ENCODE peak calls at places on chromosome 14, in five cellular contexts. One of them, this sample, is unnamed.

GRCh38 chr14:25406818-25407217 is 356.9 kb upstream of the STXBP6 start:
- DNase-seq in HepG2: peak; percentile 68
- DNase-seq in GM12878: no peak
- DNase-seq in Panc1: no peak
- DNase-seq in GM23338: peak; percentile 90
- DNase-seq in this sample: peak; percentile 8

GRCh38 chr14:32413967-32414640 is 85.0 kb downstream of the AKAP6 start:
- DNase-seq in GM23338: no peak
- DNase-seq in GM12878: no peak
- DNase-seq in HepG2: no peak
- DNase-seq in Panc1: no peak
- DNase-seq in this sample: no peak

GRCh38 chr14:55832974-55833373 is 253.0 kb downstream of the KTN1 start:
- DNase-seq in Panc1: no peak
- DNase-seq in HepG2: no peak
- DNase-seq in GM23338: no peak
- DNase-seq in GM12878: no peak
- DNase-seq in this sample: no peak

GRCh38 chr14:64708148-64709004 is 4.2 kb downstream of the PLEKHG3 start:
- DNase-seq in GM12878: no peak
- DNase-seq in Panc1: no peak
- DNase-seq in GM23338: peak; percentile 96
- DNase-seq in HepG2: no peak
- DNase-seq in this sample: peak; percentile 66

GRCh38 chr14:105885561-105886320 is 359.4 kb downstream of the TMEM121 start:
- DNase-seq in Panc1: no peak
- DNase-seq in GM12878: no peak
- DNase-seq in HepG2: no peak
- DNase-seq in GM23338: no peak
- DNase-seq in this sample: no peak

GRCh38 chr14:39376671-39377403 is 55.4 kb downstream of the FBXO33 start:
- DNase-seq in GM12878: no peak
- DNase-seq in GM23338: peak; percentile 9
- DNase-seq in Panc1: no peak
- DNase-seq in HepG2: peak; percentile 48
- DNase-seq in this sample: no peak

GRCh38 chr14:103230021-103230420 is 104.0 kb upstream of the EIF5 start:
- DNase-seq in Panc1: no peak
- DNase-seq in HepG2: no peak
- DNase-seq in GM12878: no peak
- DNase-seq in GM23338: no peak
- DNase-seq in this sample: no peak

GRCh38 chr14:51004801-51005526 is 60.7 kb upstream of the PYGL start:
- DNase-seq in GM12878: no peak
- DNase-seq in Panc1: no peak
- DNase-seq in GM23338: no peak
- DNase-seq in HepG2: peak; percentile 66
- DNase-seq in this sample: no peak

GRCh38 chr14:92552066-92552465 is 38.5 kb downstream of the RIN3 start:
- DNase-seq in HepG2: no peak
- DNase-seq in Panc1: no peak
- DNase-seq in GM23338: no peak
- DNase-seq in GM12878: no peak
- DNase-seq in this sample: no peak

GRCh38 chr14:77869350-77869749 is 69.4 kb downstream of the ADCK1 start:
- DNase-seq in HepG2: no peak
- DNase-seq in GM23338: no peak
- DNase-seq in Panc1: no peak
- DNase-seq in GM12878: no peak
- DNase-seq in this sample: no peak

GRCh38 chr14:20501346-20501745 is 4.0 kb upstream of the RNASE10 start:
- DNase-seq in Panc1: no peak
- DNase-seq in GM23338: no peak
- DNase-seq in GM12878: no peak
- DNase-seq in HepG2: no peak
- DNase-seq in this sample: no peak

GRCh38 chr14:39229222-39229543 is 4.5 kb upstream of the MIA2 start:
- DNase-seq in GM23338: no peak
- DNase-seq in Panc1: no peak
- DNase-seq in GM12878: no peak
- DNase-seq in HepG2: no peak
- DNase-seq in this sample: no peak

GRCh38 chr14:24132061-24132685 is 1.7 kb downstream of the FITM1 start:
- DNase-seq in GM12878: no peak
- DNase-seq in HepG2: no peak
- DNase-seq in GM23338: no peak
- DNase-seq in Panc1: no peak
- DNase-seq in this sample: no peak

GRCh38 chr14:65745396-65746190 is 333.1 kb downstream of the FUT8 start:
- DNase-seq in GM23338: peak; percentile 2
- DNase-seq in GM12878: no peak
- DNase-seq in HepG2: peak; percentile 5
- DNase-seq in Panc1: no peak
- DNase-seq in this sample: peak; percentile 27

GRCh38 chr14:83816755-83817154 is 1713.2 kb upstream of the FLRT2 start:
- DNase-seq in GM12878: no peak
- DNase-seq in Panc1: no peak
- DNase-seq in HepG2: no peak
- DNase-seq in GM23338: no peak
- DNase-seq in this sample: no peak

GRCh38 chr14:21039059-21039422 is 3.1 kb upstream of the RNASE7 start:
- DNase-seq in GM12878: no peak
- DNase-seq in Panc1: no peak
- DNase-seq in HepG2: peak; percentile 73
- DNase-seq in GM23338: peak; percentile 80
- DNase-seq in this sample: no peak

GRCh38 chr14:32307881-32308582 is 21.1 kb upstream of the AKAP6 start:
- DNase-seq in Panc1: no peak
- DNase-seq in GM12878: no peak
- DNase-seq in GM23338: no peak
- DNase-seq in HepG2: peak; percentile 77
- DNase-seq in this sample: no peak

GRCh38 chr14:91320266-91320665 is 75.8 kb upstream of the GPR68 start:
- DNase-seq in GM12878: no peak
- DNase-seq in HepG2: no peak
- DNase-seq in GM23338: no peak
- DNase-seq in Panc1: no peak
- DNase-seq in this sample: no peak

GRCh38 chr14:80867091-80867490 is 74.4 kb downstream of the CEP128 start:
- DNase-seq in Panc1: no peak
- DNase-seq in HepG2: no peak
- DNase-seq in GM23338: no peak
- DNase-seq in GM12878: no peak
- DNase-seq in this sample: no peak

GRCh38 chr14:21894003-21894897 is 220.6 kb upstream of the OR4E1 start:
- DNase-seq in Panc1: no peak
- DNase-seq in GM12878: no peak
- DNase-seq in GM23338: peak; percentile 76
- DNase-seq in HepG2: no peak
- DNase-seq in this sample: no peak

GRCh38 chr14:29489911-29490310 is 437.7 kb downstream of the PRKD1 start:
- DNase-seq in HepG2: no peak
- DNase-seq in Panc1: no peak
- DNase-seq in GM23338: no peak
- DNase-seq in GM12878: no peak
- DNase-seq in this sample: no peak

GRCh38 chr14:79587875-79588274 is 623.4 kb downstream of the DIO2 start:
- DNase-seq in HepG2: no peak
- DNase-seq in Panc1: no peak
- DNase-seq in GM12878: peak; percentile 1
- DNase-seq in GM23338: no peak
- DNase-seq in this sample: no peak

GRCh38 chr14:79584679-79585078 is 626.6 kb downstream of the DIO2 start:
- DNase-seq in GM12878: no peak
- DNase-seq in Panc1: no peak
- DNase-seq in HepG2: no peak
- DNase-seq in GM23338: no peak
- DNase-seq in this sample: no peak

GRCh38 chr14:79585845-79586244 is 625.5 kb downstream of the DIO2 start:
- DNase-seq in GM23338: no peak
- DNase-seq in HepG2: no peak
- DNase-seq in Panc1: no peak
- DNase-seq in GM12878: no peak
- DNase-seq in this sample: no peak

GRCh38 chr14:79586401-79586800 is 624.9 kb downstream of the DIO2 start:
- DNase-seq in GM12878: no peak
- DNase-seq in GM23338: no peak
- DNase-seq in HepG2: no peak
- DNase-seq in Panc1: no peak
- DNase-seq in this sample: no peak

GRCh38 chr14:79587194-79587593 is 624.1 kb downstream of the DIO2 start:
- DNase-seq in GM12878: no peak
- DNase-seq in HepG2: no peak
- DNase-seq in GM23338: no peak
- DNase-seq in Panc1: no peak
- DNase-seq in this sample: no peak
- TF ChIP-seq REST in GM12878: no peak
- TF ChIP-seq REST in HepG2: no peak
- TF ChIP-seq REST in GM23338: no peak
- TF ChIP-seq REST in Panc1: no peak
- TF ChIP-seq REST in this sample: no peak

GRCh38 chr14:58298477-58298879 is at the start of gene ARID4A:
- DNase-seq in Panc1: no peak
- DNase-seq in GM23338: no peak
- DNase-seq in GM12878: no peak
- DNase-seq in HepG2: no peak
- DNase-seq in this sample: no peak
- TF ChIP-seq POLR2AphosphoS5 in Panc1: no peak
- TF ChIP-seq POLR2AphosphoS5 in GM23338: peak; percentile 53
- TF ChIP-seq POLR2AphosphoS5 in GM12878: peak; percentile 60
- TF ChIP-seq POLR2AphosphoS5 in HepG2: peak; percentile 23
- TF ChIP-seq POLR2AphosphoS5 in this sample: peak; percentile 49

DNA sequence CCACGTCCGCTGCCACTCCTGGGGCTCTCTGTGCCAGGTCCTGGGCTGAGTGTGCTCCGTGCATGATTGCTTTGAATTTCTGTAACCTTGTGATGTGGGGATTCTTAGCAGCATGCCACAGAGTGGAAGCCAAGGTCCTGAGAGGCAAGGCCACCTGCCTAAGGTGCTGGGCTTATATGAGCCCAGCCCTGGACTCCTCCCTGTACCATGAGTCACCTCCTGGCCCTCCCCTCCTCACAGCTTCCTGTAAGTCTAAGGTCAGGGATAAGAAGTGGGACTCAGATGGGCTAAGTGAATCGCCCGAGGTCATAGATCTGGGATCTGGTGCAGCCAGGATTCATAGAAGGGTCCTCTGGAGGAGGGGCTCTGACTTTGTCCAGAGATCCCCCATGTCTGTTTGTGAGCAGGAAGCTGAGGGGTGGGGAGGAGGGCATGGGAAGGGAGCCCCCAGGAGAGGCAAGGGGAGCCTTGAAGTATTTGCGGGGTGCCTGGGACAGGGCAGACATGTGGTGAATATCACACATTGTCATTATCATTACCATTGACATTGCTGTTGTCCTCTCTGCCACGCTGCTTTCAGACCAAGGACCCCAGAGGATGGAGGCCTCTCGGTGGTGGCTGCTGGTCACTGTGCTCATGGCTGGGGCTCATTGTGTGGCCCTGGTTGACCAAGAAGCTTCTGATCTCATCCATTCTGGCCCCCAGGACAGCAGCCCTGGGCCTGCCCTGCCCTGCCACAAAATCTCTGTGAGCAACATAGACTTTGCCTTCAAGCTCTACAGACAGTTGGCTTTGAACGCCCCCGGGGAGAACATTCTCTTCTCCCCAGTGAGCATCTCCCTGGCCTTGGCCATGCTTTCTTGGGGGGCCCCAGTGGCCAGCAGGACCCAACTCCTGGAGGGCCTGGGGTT is 28.8 kb downstream of the SERPINA3 start:
- DNase-seq in Panc1: no peak
- DNase-seq in GM12878: no peak
- DNase-seq in HepG2: no peak
- DNase-seq in GM23338: no peak
- DNase-seq in this sample: no peak
- TF ChIP-seq REST in Panc1: no peak
- TF ChIP-seq REST in GM12878: no peak
- TF ChIP-seq REST in HepG2: no peak
- TF ChIP-seq REST in GM23338: no peak
- TF ChIP-seq REST in this sample: no peak

GRCh38 chr14:100723135-100723883 is 3.4 kb upstream of the DLK1 start:
- DNase-seq in GM23338: no peak
- DNase-seq in GM12878: no peak
- DNase-seq in HepG2: no peak
- DNase-seq in Panc1: no peak
- DNase-seq in this sample: no peak

GRCh38 chr14:100724061-100724460 is 2.6 kb upstream of the DLK1 start:
- DNase-seq in GM23338: no peak
- DNase-seq in HepG2: no peak
- DNase-seq in Panc1: no peak
- DNase-seq in GM12878: no peak
- DNase-seq in this sample: no peak

GRCh38 chr14:100719976-100720520 is 6.6 kb upstream of the DLK1 start:
- DNase-seq in GM23338: no peak
- DNase-seq in Panc1: no peak
- DNase-seq in HepG2: no peak
- DNase-seq in GM12878: no peak
- DNase-seq in this sample: no peak

GRCh38 chr14:100721568-100721967 is 5.1 kb upstream of the DLK1 start:
- DNase-seq in GM23338: no peak
- DNase-seq in HepG2: no peak
- DNase-seq in Panc1: no peak
- DNase-seq in GM12878: no peak
- DNase-seq in this sample: no peak

GRCh38 chr14:100722367-100722766 is 4.3 kb upstream of the DLK1 start:
- DNase-seq in GM12878: no peak
- DNase-seq in HepG2: no peak
- DNase-seq in Panc1: no peak
- DNase-seq in GM23338: no peak
- DNase-seq in this sample: no peak
- TF ChIP-seq POLR2AphosphoS5 in GM12878: no peak
- TF ChIP-seq POLR2AphosphoS5 in HepG2: no peak
- TF ChIP-seq POLR2AphosphoS5 in Panc1: no peak
- TF ChIP-seq POLR2AphosphoS5 in GM23338: no peak
- TF ChIP-seq POLR2AphosphoS5 in this sample: no peak

GRCh38 chr14:99820702-99821331 is 27.6 kb downstream of the EML1 start:
- DNase-seq in HepG2: no peak
- DNase-seq in GM12878: no peak
- DNase-seq in Panc1: no peak
- DNase-seq in GM23338: no peak
- DNase-seq in this sample: no peak

GRCh38 chr14:99819514-99819913 is 26.3 kb downstream of the EML1 start:
- DNase-seq in GM23338: peak; percentile 67
- DNase-seq in Panc1: no peak
- DNase-seq in GM12878: no peak
- DNase-seq in HepG2: no peak
- DNase-seq in this sample: no peak

GRCh38 chr14:99822166-99822527 is 28.9 kb downstream of the EML1 start:
- DNase-seq in HepG2: no peak
- DNase-seq in GM12878: no peak
- DNase-seq in GM23338: no peak
- DNase-seq in Panc1: no peak
- DNase-seq in this sample: no peak

GRCh38 chr14:99822800-99823455 is 29.7 kb downstream of the EML1 start:
- DNase-seq in Panc1: no peak
- DNase-seq in GM12878: no peak
- DNase-seq in GM23338: no peak
- DNase-seq in HepG2: no peak
- DNase-seq in this sample: no peak

GRCh38 chr14:99821519-99822165 is 28.4 kb downstream of the EML1 start:
- DNase-seq in HepG2: no peak
- DNase-seq in Panc1: no peak
- DNase-seq in GM12878: no peak
- DNase-seq in GM23338: no peak
- DNase-seq in this sample: no peak
- TF ChIP-seq REST in HepG2: no peak
- TF ChIP-seq REST in Panc1: no peak
- TF ChIP-seq REST in GM12878: no peak
- TF ChIP-seq REST in GM23338: no peak
- TF ChIP-seq REST in this sample: no peak

This sample was measured in HL-60.